ENCODE peak calls at places on chromosome 20, in five cellular contexts. W is AG04450; T is cardiac fibroblast; V is HuH-7.5; X is stimulated activated naive CD8-positive, alpha-beta T cell treated with anti-CD3 and anti-CD28 coated beads, Interleukin-15, Interleukin-2, amounts not matched to agents 100 U/mL and 50 U/mL, for 24 hours. L is an unnamed sample.

GRCh38 chr20:24950836-24951525 is 1.9 kb downstream of the CST7 start:
- DNase-seq in W (no peak), T (no peak), V (no peak), X (no peak), L (peak; percentile 66)

GRCh38 chr20:63183422-63184146 is 32.3 kb downstream of the YTHDF1 start:
- DNase-seq in W (no peak), T (peak; percentile 38), V (peak; percentile 86), X (peak; percentile 70), L (peak; percentile 38)

GRCh38 chr20:23205656-23206055 is 119.5 kb upstream of the CD93 start:
- DNase-seq in W (no peak), T (peak; percentile 37), V (no peak), X (no peak), L (no peak)

GRCh38 chr20:61982240-61982950 is 83.3 kb downstream of the TAF4 start:
- DNase-seq in W (no peak), T (no peak), V (no peak), X (no peak), L (no peak)

GRCh38 chr20:33686008-33686983 is at the start of gene E2F1:
- DNase-seq in W (peak; percentile 55), T (peak; percentile 87), V (peak; percentile 100), X (peak; percentile 98), L (peak; percentile 95)

GRCh38 chr20:53660078-53660909 is 66.7 kb upstream of the ZNF217 start:
- DNase-seq in W (no peak), T (peak; percentile 36), V (no peak), X (peak; percentile 64), L (peak; percentile 19)

GRCh38 chr20:24769878-24770627 is 179.0 kb upstream of the CST7 start:
- DNase-seq in W (no peak), T (no peak), V (no peak), X (no peak), L (no peak)

GRCh38 chr20:17659801-17660200 is 22.2 kb downstream of the RRBP1 start:
- DNase-seq in W (no peak), T (no peak), V (no peak), X (no peak), L (no peak)

GRCh38 chr20:2533118-2533517 is 3.3 kb upstream of the TMC2 start:
- DNase-seq in W (no peak), T (no peak), V (no peak), X (no peak), L (no peak)

GRCh38 chr20:16719421-16719820 is 10.4 kb upstream of the SNRPB2 start:
- DNase-seq in W (no peak), T (no peak), V (no peak), X (no peak), L (no peak)

GRCh38 chr20:33861458-33861857 is 50.3 kb downstream of the CHMP4B start:
- DNase-seq in W (no peak), T (no peak), V (no peak), X (no peak), L (no peak)

GRCh38 chr20:3068986-3069900 is 2.2 kb upstream of the OXT start:
- DNase-seq in W (no peak), T (peak; percentile 43), V (no peak), X (no peak), L (peak; percentile 53)

GRCh38 chr20:59438201-59438600 is 137.8 kb downstream of the EDN3 start:
- DNase-seq in W (no peak), T (no peak), V (no peak), X (no peak), L (no peak)

GRCh38 chr20:60331688-60332300 is 373.6 kb downstream of the CDH26 start:
- DNase-seq in W (no peak), T (no peak), V (no peak), X (no peak), L (no peak)

L was measured in myocyte.